ENCODE peak calls at places on chromosomes 12 and 14, in seven cellular contexts. J is activated T-helper 2 cell treated with anti-CD3 and anti-CD28 coated beads, Interferon-gamma antibody, Interleukin-2, Interleukin-4, amounts not matched to agents 10 μg/mL and 5 μg/mL and 100 μg/mL, durations not matched to agents 14 hours and 24 hours and 36 hours; B is PC-9; P is pulmonary artery endothelial cell; T is neural crest cell; A is hippocampal formation; U is stimulated activated CD4-positive, alpha-beta T cell treated with anti-CD3 and anti-CD28 coated beads, Interleukin-4, amount 100 ng/mL, for 48 hours. F is an unnamed sample.

GRCh38 chr12:124289634-124290600 is 5.0 kb upstream of the RFLNA start:
- DNase-seq in B (no peak), T (no peak), U (no peak), A (no peak), P (no peak), J (no peak), F (no peak)

GRCh38 chr12:16417058-16417457 is 69.6 kb downstream of the MGST1 start:
- DNase-seq in U (no peak), A (no peak), J (no peak), P (no peak), T (no peak), B (no peak), F (no peak)

GRCh38 chr14:90626550-90626949 is 189.7 kb downstream of the TTC7B start:
- DNase-seq in B (no peak), A (no peak), J (no peak), P (no peak), T (no peak), U (no peak), F (no peak)

GRCh38 chr12:48296586-48297396 is 53.9 kb downstream of the ZNF641 start:
- DNase-seq in J (peak; percentile 17), U (peak; percentile 36), B (peak; percentile 45), P (peak; percentile 51), A (peak; percentile 72), T (peak; percentile 43), F (peak; percentile 34)

GRCh38 chr12:27844427-27845090 is 64.5 kb upstream of the MANSC4 start:
- DNase-seq in P (no peak), U (no peak), T (no peak), A (no peak), B (no peak), J (no peak), F (no peak)

GRCh38 chr12:101027816-101028215 is 182.2 kb downstream of the SLC5A8 start:
- DNase-seq in J (no peak), A (no peak), U (no peak), P (no peak), B (no peak), T (no peak), F (no peak)

GRCh38 chr14:29584992-29585391 is 342.7 kb downstream of the PRKD1 start:
- DNase-seq in T (peak; percentile 6), P (no peak), A (peak; percentile 56), U (no peak), B (peak; percentile 1), J (no peak), F (no peak)

GRCh38 chr12:45192041-45192695 is 23.7 kb upstream of the ANO6 start:
- DNase-seq in J (no peak), U (no peak), A (no peak), B (peak; percentile 9), T (no peak), P (peak; percentile 47), F (no peak)

GRCh38 chr12:88248606-88249005 is 106.5 kb downstream of the TMTC3 start:
- DNase-seq in J (no peak), B (no peak), U (no peak), T (no peak), A (no peak), P (no peak), F (no peak)

GRCh38 chr14:99819514-99819913 is 26.3 kb downstream of the EML1 start:
- DNase-seq in B (no peak), J (no peak), A (no peak), T (no peak), U (no peak), P (no peak), F (no peak)

GRCh38 chr14:32494566-32495434 is 165.7 kb downstream of the AKAP6 start:
- DNase-seq in B (no peak), A (no peak), T (no peak), P (no peak), J (no peak), U (no peak), F (no peak)

GRCh38 chr12:49903700-49904423 is at the start of gene FAIM2:
- DNase-seq in B (no peak), T (peak; percentile 26), P (no peak), J (peak; percentile 33), A (peak; percentile 86), U (peak; percentile 24), F (no peak)

GRCh38 chr14:51780006-51780692 is 80.3 kb upstream of the GNG2 start:
- DNase-seq in U (peak; percentile 64), J (peak; percentile 58), T (peak; percentile 70), B (peak; percentile 69), A (peak; percentile 40), P (peak; percentile 5), F (peak; percentile 55)

GRCh38 chr12:120737557-120738251 is 12.1 kb downstream of the ACADS start:
- DNase-seq in J (no peak), T (no peak), B (no peak), U (no peak), A (no peak), P (no peak), F (peak; percentile 71)

GRCh38 chr14:68644101-68644500 is 148.8 kb downstream of the ZFP36L1 start:
- DNase-seq in P (no peak), J (no peak), B (no peak), T (no peak), U (no peak), A (no peak), F (no peak)

GRCh38 chr14:64899958-64900357 is 14.3 kb upstream of the CHURC1 start:
- DNase-seq in B (no peak), P (no peak), T (no peak), A (no peak), U (no peak), J (no peak), F (no peak)

GRCh38 chr14:24634158-24634557 is at the start of gene GZMB:
- DNase-seq in U (peak; percentile 55), A (no peak), T (no peak), J (peak; percentile 59), B (no peak), P (no peak), F (no peak)

GRCh38 chr14:74551001-74551400 is 57.4 kb downstream of the ISCA2 start:
- DNase-seq in B (no peak), P (no peak), J (no peak), A (no peak), T (no peak), U (no peak), F (no peak)

GRCh38 chr12:51307655-51308593 is 16.1 kb downstream of the BIN2 start:
- DNase-seq in J (no peak), P (no peak), T (no peak), B (peak; percentile 55), A (no peak), U (no peak), F (no peak)

GRCh38 chr12:41368006-41368405 is 179.9 kb downstream of the PDZRN4 start:
- DNase-seq in B (no peak), P (no peak), U (no peak), J (no peak), A (no peak), T (no peak), F (no peak)

GRCh38 chr12:107328442-107329133 is 235.2 kb upstream of the CRY1 start:
- DNase-seq in J (no peak), P (no peak), A (no peak), B (peak; percentile 42), T (no peak), U (no peak), F (no peak)

GRCh38 chr12:92927436-92928116 is 1.5 kb downstream of the EEA1 start:
- DNase-seq in U (no peak), A (peak; percentile 46), J (no peak), P (peak; percentile 37), T (no peak), B (no peak), F (no peak)

GRCh38 chr14:77026930-77027537 is 1.5 kb downstream of the IRF2BPL start:
- DNase-seq in T (peak; percentile 45), J (peak; percentile 42), A (no peak), B (peak; percentile 65), P (no peak), U (no peak), F (peak; percentile 83)

GRCh38 chr12:80443974-80444666 is at the start of gene PTPRQ:
- DNase-seq in U (no peak), J (no peak), B (no peak), T (no peak), P (no peak), A (no peak), F (no peak)

GRCh38 chr14:32047791-32048190 is 29.3 kb upstream of the ARHGAP5 start:
- DNase-seq in B (no peak), A (no peak), P (no peak), U (no peak), J (no peak), T (no peak), F (no peak)

GRCh38 chr12:19115285-19115684 is 14.2 kb upstream of the PLEKHA5 start:
- DNase-seq in T (no peak), A (no peak), J (no peak), B (no peak), U (no peak), P (no peak), F (no peak)

GRCh38 chr14:67837011-67837624 is 17.5 kb downstream of the RAD51B start:
- DNase-seq in T (peak; percentile 47), A (no peak), J (peak; percentile 41), U (peak; percentile 29), B (peak; percentile 40), P (peak; percentile 58), F (no peak)

GRCh38 chr12:124453419-124454351 is 113.7 kb downstream of the NCOR2 start:
- DNase-seq in J (peak; percentile 76), A (peak; percentile 39), U (peak; percentile 59), P (peak; percentile 37), B (peak; percentile 97), T (no peak), F (peak; percentile 98)

GRCh38 chr12:62813031-62813829 is 121.7 kb downstream of the PPM1H start:
- DNase-seq in B (peak; percentile 27), U (peak; percentile 21), P (no peak), J (peak; percentile 10), T (peak; percentile 60), A (peak; percentile 66), F (peak; percentile 20)

GRCh38 chr12:131711551-131712205 is 788 bp downstream of the SFSWAP start:
- DNase-seq in B (no peak), P (no peak), A (no peak), J (no peak), U (no peak), T (no peak), F (no peak)

GRCh38 chr14:105944632-105945610 is 418.5 kb downstream of the TMEM121 start:
- DNase-seq in A (no peak), T (no peak), B (peak; percentile 47), U (peak; percentile 84), P (no peak), J (peak; percentile 69), F (no peak)

GRCh38 chr12:32049956-32050355 is 56.7 kb upstream of the BICD1 start:
- DNase-seq in U (no peak), P (no peak), J (no peak), A (no peak), B (no peak), T (no peak), F (no peak)

GRCh38 chr12:48201091-48201490 is 2.0 kb downstream of the OR10AD1 start:
- DNase-seq in P (no peak), A (no peak), T (no peak), U (no peak), J (no peak), B (no peak), F (no peak)

GRCh38 chr12:45669093-45669492 is 60.4 kb upstream of the ARID2 start:
- DNase-seq in J (no peak), A (no peak), T (no peak), B (no peak), P (no peak), U (no peak), F (no peak)

GRCh38 chr12:105107176-105107496 is 395 bp upstream of the WASHC4 start:
- DNase-seq in B (no peak), T (no peak), U (no peak), A (peak; percentile 83), J (no peak), P (no peak), F (no peak)

GRCh38 chr12:16389594-16389993 is 42.1 kb downstream of the MGST1 start:
- DNase-seq in T (no peak), U (no peak), P (no peak), J (no peak), A (no peak), B (no peak), F (no peak)

GRCh38 chr12:116552750-116553383 is 6.3 kb upstream of the MAP1LC3B2 start:
- DNase-seq in B (no peak), J (no peak), P (no peak), U (no peak), A (no peak), T (no peak), F (no peak)

GRCh38 chr14:39107624-39108023 is 4.6 kb upstream of the SEC23A start:
- DNase-seq in J (no peak), P (no peak), A (peak; percentile 36), U (no peak), T (no peak), B (no peak), F (peak; percentile 52)